ENCODE peak calls at places on chromosomes 11 and 22, in six cellular contexts. M, T, G, R, O and Q are unnamed samples.

GRCh38 chr11:77153276-77154185 is 25.5 kb downstream of the MYO7A start:
- DNase-seq in O (no peak), M (no peak), T (no peak), R (no peak), G (no peak), Q (peak; percentile 64)

GRCh38 chr11:132263875-132264274 is 893.5 kb downstream of the NTM start:
- DNase-seq in O (no peak), G (no peak), R (no peak), M (no peak), T (no peak), Q (no peak)

GRCh38 chr22:48702573-48703264 is 1125.0 kb downstream of the BRD1 start:
- DNase-seq in M (no peak), O (no peak), G (no peak), T (peak; percentile 73), R (no peak), Q (peak; percentile 54)

GRCh38 chr22:38802671-38803121 is 8.8 kb upstream of the DNAL4 start:
- DNase-seq in O (peak; percentile 79), R (no peak), M (no peak), G (no peak), T (no peak), Q (peak; percentile 86)

GRCh38 chr11:1153951-1154487 is 3.7 kb upstream of the MUC5AC start:
- DNase-seq in O (peak; percentile 86), M (no peak), G (peak; percentile 45), T (peak; percentile 47), R (no peak), Q (peak; percentile 91)

GRCh38 chr11:109728056-109728455 is 306.1 kb downstream of the C11orf87 start:
- DNase-seq in M (no peak), R (no peak), G (no peak), T (no peak), O (no peak), Q (no peak)

GRCh38 chr22:43002198-43002577 is 12.8 kb downstream of the PACSIN2 start:
- DNase-seq in G (peak; percentile 14), T (no peak), R (no peak), M (no peak), O (no peak), Q (no peak)

GRCh38 chr11:114274637-114275036 is 21.6 kb upstream of the NNMT start:
- DNase-seq in R (no peak), O (no peak), M (no peak), T (no peak), G (no peak), Q (no peak)

GRCh38 chr11:57974830-57975229 is 48.9 kb upstream of the OR9Q1 start:
- DNase-seq in T (no peak), R (no peak), G (no peak), M (no peak), O (no peak), Q (no peak)

GRCh38 chr11:113796663-113797259 is 17.2 kb downstream of the CLDN25 start:
- DNase-seq in G (no peak), R (no peak), O (peak; percentile 28), M (peak; percentile 80), T (no peak), Q (no peak)

GRCh38 chr11:130427049-130427388 is 1.4 kb downstream of the ADAMTS8 start:
- DNase-seq in R (no peak), T (no peak), G (no peak), O (no peak), M (no peak), Q (no peak)

GRCh38 chr11:60116996-60117790 is 28.7 kb downstream of the MS4A2 start:
- DNase-seq in G (no peak), O (no peak), M (no peak), T (no peak), R (no peak), Q (no peak)

GRCh38 chr22:35534091-35534490 is 6.5 kb upstream of the RASD2 start:
- DNase-seq in T (no peak), R (no peak), M (no peak), G (no peak), O (no peak), Q (no peak)

GRCh38 chr22:39150848-39151215 is 1.6 kb downstream of the CBX7 start:
- DNase-seq in O (no peak), R (no peak), T (no peak), M (no peak), G (peak; percentile 30), Q (peak; percentile 26)

GRCh38 chr22:39529487-39529851 is 3.1 kb downstream of the RPS19BP1 start:
- DNase-seq in M (no peak), R (no peak), G (no peak), T (no peak), O (no peak), Q (no peak)

GRCh38 chr11:17810041-17810440 is 75.5 kb downstream of the KCNC1 start:
- DNase-seq in O (no peak), M (no peak), R (no peak), T (no peak), G (no peak), Q (no peak)

GRCh38 chr22:27487600-27488450 is 313.7 kb downstream of the MN1 start:
- DNase-seq in M (no peak), G (peak; percentile 37), T (no peak), R (no peak), O (no peak), Q (no peak)

GRCh38 chr22:36332623-36333331 is 55.0 kb downstream of the MYH9 start:
- DNase-seq in M (peak; percentile 67), G (no peak), R (peak; percentile 37), T (peak; percentile 61), O (no peak), Q (no peak)

GRCh38 chr11:126226334-126227084 is 14.9 kb downstream of the FAM118B start:
- DNase-seq in M (no peak), T (no peak), G (no peak), O (no peak), R (no peak), Q (no peak)

GRCh38 chr11:45899448-45900174 is 7.5 kb downstream of the FREY1 start:
- DNase-seq in M (peak; percentile 87), O (peak; percentile 85), G (peak; percentile 78), R (peak; percentile 46), T (peak; percentile 85), Q (peak; percentile 96)

GRCh38 chr22:48498526-48499331 is 1328.9 kb downstream of the BRD1 start:
- DNase-seq in O (no peak), G (peak; percentile 12), T (peak; percentile 28), M (no peak), R (no peak), Q (peak; percentile 51)

GRCh38 chr11:74366576-74366975 is 31.7 kb downstream of the PGM2L1 start:
- DNase-seq in M (peak; percentile 3), G (no peak), T (no peak), R (no peak), O (no peak), Q (no peak)

GRCh38 chr11:69295995-69296889 is 2.3 kb downstream of the MYEOV start:
- DNase-seq in R (no peak), G (peak; percentile 51), T (peak; percentile 69), O (no peak), M (no peak), Q (peak; percentile 84)

GRCh38 chr11:26285593-26285992 is 46.3 kb upstream of the ANO3 start:
- DNase-seq in T (no peak), G (no peak), M (no peak), O (no peak), R (no peak), Q (no peak)

GRCh38 chr22:49271369-49271727 is 556.3 kb downstream of the BRD1 start:
- DNase-seq in O (no peak), R (no peak), G (no peak), T (no peak), M (no peak), Q (no peak)

GRCh38 chr22:37996515-37997246 is 12.3 kb upstream of the SOX10 start:
- DNase-seq in O (no peak), M (no peak), G (peak; percentile 53), R (no peak), T (no peak), Q (no peak)

GRCh38 chr11:27234043-27234668 is 128.9 kb downstream of the CCDC34 start:
- DNase-seq in G (peak; percentile 34), O (peak; percentile 52), M (peak; percentile 72), R (no peak), T (no peak), Q (no peak)

GRCh38 chr22:39959640-39960447 is at the start of gene TMA7B:
- DNase-seq in R (peak; percentile 27), O (peak; percentile 15), G (no peak), M (no peak), T (no peak), Q (no peak)

GRCh38 chr22:31647516-31647915 is 14.5 kb downstream of the PISD start:
- DNase-seq in O (no peak), M (no peak), R (no peak), T (no peak), G (no peak), Q (no peak)

GRCh38 chr22:31646186-31647019 is 15.6 kb downstream of the PISD start:
- DNase-seq in M (no peak), T (no peak), O (peak; percentile 34), R (no peak), G (no peak), Q (peak; percentile 58)

GRCh38 chr22:31647066-31647465 is 14.9 kb downstream of the PISD start:
- DNase-seq in G (no peak), M (no peak), T (no peak), R (no peak), O (no peak), Q (no peak)

GRCh38 chr22:31650391-31650790 is 11.6 kb downstream of the PISD start:
- DNase-seq in T (no peak), G (no peak), M (no peak), O (no peak), R (no peak), Q (no peak)

DNA sequence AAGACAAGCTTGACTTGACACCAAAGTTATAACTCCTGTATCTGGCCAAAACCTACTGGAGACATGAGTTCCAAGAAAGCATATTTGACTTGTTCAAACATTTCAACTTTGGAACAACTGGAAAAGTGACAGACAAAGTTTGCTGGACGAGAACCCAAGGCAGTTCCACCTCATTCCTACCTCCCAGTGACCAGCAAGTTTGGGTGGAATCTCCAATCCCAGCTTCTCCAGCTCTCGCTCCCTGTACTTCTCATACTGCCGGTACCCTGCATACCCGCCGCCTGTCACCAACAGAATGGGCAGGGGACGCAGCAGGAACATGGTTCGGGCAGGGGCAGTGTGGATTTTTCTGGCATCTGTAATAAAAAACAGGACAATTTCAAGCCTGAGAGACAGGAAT is 14.1 kb downstream of the PISD start:
- DNase-seq in M (no peak), O (no peak), G (no peak), T (no peak), R (no peak), Q (peak; percentile 57)
- H3K4me1 ChIP-seq in M (peaks cover 3% of the 10 kb centered on the region), O (peaks cover 40% of the 10 kb centered on the region), G (peaks cover 3% of the 10 kb centered on the region), T (peaks cover 23% of the 10 kb centered on the region), R (no peaks in the 10 kb centered on the region), Q (peaks cover 2% of the 10 kb centered on the region)

GRCh38 chr11:9700105-9700801 is 36.4 kb downstream of the SWAP70 start:
- DNase-seq in M (no peak), R (no peak), T (no peak), O (no peak), G (no peak), Q (no peak)
- H3K4me1 ChIP-seq in M (no peaks in the 10 kb centered on the region), R (peaks cover 18% of the 10 kb centered on the region), T (peaks cover 28% of the 10 kb centered on the region), O (peaks cover 26% of the 10 kb centered on the region), G (peaks cover 23% of the 10 kb centered on the region), Q (peaks cover 16% of the 10 kb centered on the region)

GRCh38 chr11:117199916-117200812 is 994 bp downstream of the TAGLN start:
- DNase-seq in O (no peak), G (peak; percentile 32), R (no peak), T (peak; percentile 26), M (no peak), Q (no peak)
- H3K4me1 ChIP-seq in O (peaks cover 21% of the 10 kb centered on the region), G (peaks cover 21% of the 10 kb centered on the region), R (no peaks in the 10 kb centered on the region), T (peaks cover 26% of the 10 kb centered on the region), M (peaks cover 25% of the 10 kb centered on the region), Q (no peaks in the 10 kb centered on the region)

GRCh38 chr22:22825213-22825593 is 62.4 kb upstream of the IGLL5 start:
- DNase-seq in T (no peak), O (no peak), M (no peak), R (no peak), G (no peak), Q (no peak)
- H3K4me1 ChIP-seq in T (no peaks in the 10 kb centered on the region), O (no peaks in the 10 kb centered on the region), M (no peaks in the 10 kb centered on the region), R (peaks cover 40% of the 10 kb centered on the region), G (no peaks in the 10 kb centered on the region), Q (no peaks in the 10 kb centered on the region)